ENCODE peak calls at places on chromosomes 11 and 22, in seven cellular contexts. U, A, J, Y, Z, F and E are unnamed samples.

GRCh38 chr22:23858484-23858815 is 775 bp downstream of the SLC2A11 start:
- DNase-seq in U (no peak), A (no peak), J (no peak), Y (no peak), Z (no peak), F (no peak), E (no peak)

GRCh38 chr22:29212738-29213137 is 7.0 kb downstream of the EMID1 start:
- DNase-seq in U (no peak), A (no peak), J (no peak), Y (no peak), Z (no peak), F (no peak), E (no peak)

GRCh38 chr11:13891911-13892310 is 70.6 kb upstream of the SPON1 start:
- DNase-seq in U (no peak), A (no peak), J (no peak), Y (no peak), Z (peak), F (no peak), E (no peak)

GRCh38 chr11:34975482-34975881 is 59.1 kb downstream of the PDHX start:
- DNase-seq in U (no peak), A (no peak), J (no peak), Y (no peak), Z (no peak), F (no peak), E (no peak)

GRCh38 chr22:27885977-27886842 is 32.8 kb downstream of the PITPNB start:
- DNase-seq in U (peak), A (no peak), J (peak), Y (no peak), Z (peak), F (peak), E (peak)

GRCh38 chr11:34358258-34358665 is 452 bp upstream of the ABTB2 start:
- DNase-seq in U (peak), A (peak), J (peak), Y (peak), Z (no peak), F (no peak), E (no peak)

GRCh38 chr11:6850526-6850925 is 5.0 kb downstream of the OR10A5 start:
- DNase-seq in U (no peak), A (no peak), J (no peak), Y (no peak), Z (no peak), F (no peak), E (no peak)

GRCh38 chr11:44727114-44727372 is 281 bp downstream of the TSPAN18 start:
- DNase-seq in U (no peak), A (no peak), J (peak), Y (no peak), Z (no peak), F (no peak), E (no peak)

GRCh38 chr11:34345012-34345804 is 12.6 kb downstream of the ABTB2 start:
- DNase-seq in U (peak), A (peak), J (no peak), Y (no peak), Z (no peak), F (no peak), E (peak)

GRCh38 chr11:93529707-93530467 is 13.3 kb downstream of the SMCO4 start:
- DNase-seq in U (no peak), A (peak), J (no peak), Y (no peak), Z (no peak), F (no peak), E (peak)

GRCh38 chr11:69301491-69302401 is 7.8 kb downstream of the MYEOV start:
- DNase-seq in U (no peak), A (peak), J (no peak), Y (no peak), Z (no peak), F (no peak), E (peak)

GRCh38 chr22:45154383-45154782 is 9.3 kb upstream of the NUP50 start:
- DNase-seq in U (peak), A (no peak), J (no peak), Y (no peak), Z (no peak), F (no peak), E (peak)

GRCh38 chr11:61356701-61357100 is 5.0 kb downstream of the CYB561A3 start:
- DNase-seq in U (no peak), A (no peak), J (no peak), Y (no peak), Z (peak), F (no peak), E (no peak)

GRCh38 chr11:78070606-78071005 is 6.9 kb downstream of the THRSP start:
- DNase-seq in U (no peak), A (no peak), J (no peak), Y (no peak), Z (no peak), F (no peak), E (no peak)

GRCh38 chr22:25437414-25438160 is 126.9 kb upstream of the GRK3 start:
- DNase-seq in U (no peak), A (no peak), J (peak), Y (no peak), Z (no peak), F (no peak), E (no peak)

GRCh38 chr11:14386895-14387480 is 28.0 kb upstream of the RRAS2 start:
- DNase-seq in U (peak), A (no peak), J (peak), Y (no peak), Z (no peak), F (peak), E (peak)

GRCh38 chr11:120482149-120482548 is 29.4 kb upstream of the GRIK4 start:
- DNase-seq in U (no peak), A (peak), J (no peak), Y (no peak), Z (no peak), F (no peak), E (peak)

GRCh38 chr11:67404515-67405195 is 772 bp downstream of the TBC1D10C start:
- DNase-seq in U (no peak), A (no peak), J (no peak), Y (no peak), Z (no peak), F (no peak), E (no peak)

GRCh38 chr22:37244114-37244921 is at the start of gene RAC2:
- DNase-seq in U (peak), A (peak), J (peak), Y (peak), Z (peak), F (no peak), E (no peak)

GRCh38 chr11:10298342-10298741 is 4.3 kb upstream of the SBF2 start:
- DNase-seq in U (peak), A (no peak), J (no peak), Y (no peak), Z (no peak), F (no peak), E (peak)

GRCh38 chr22:46660604-46661201 is 40.5 kb downstream of the GRAMD4 start:
- DNase-seq in U (no peak), A (peak), J (no peak), Y (no peak), Z (no peak), F (no peak), E (no peak)

GRCh38 chr11:117026593-117027330 is 71.5 kb downstream of the SIK3 start:
- DNase-seq in U (peak), A (no peak), J (no peak), Y (no peak), Z (no peak), F (no peak), E (peak)

GRCh38 chr11:19753451-19754041 is 40.9 kb downstream of the NAV2 start:
- DNase-seq in U (no peak), A (no peak), J (no peak), Y (no peak), Z (no peak), F (no peak), E (no peak)

GRCh38 chr11:65907878-65908277 is 7.7 kb upstream of the FOSL1 start:
- DNase-seq in U (no peak), A (no peak), J (no peak), Y (no peak), Z (no peak), F (no peak), E (no peak)

GRCh38 chr11:1750481-1750839 is at the start of gene IFITM10:
- DNase-seq in U (peak), A (peak), J (no peak), Y (peak), Z (no peak), F (no peak), E (no peak)

GRCh38 chr22:30245181-30245984 is 1.2 kb downstream of the LIF start:
- DNase-seq in U (no peak), A (no peak), J (peak), Y (no peak), Z (no peak), F (no peak), E (no peak)

GRCh38 chr11:71139516-71140205 is 112.7 kb downstream of the SHANK2 start:
- DNase-seq in U (peak), A (peak), J (no peak), Y (peak), Z (no peak), F (no peak), E (no peak)

GRCh38 chr11:43515090-43515489 is 156.4 kb downstream of the TTC17 start:
- DNase-seq in U (no peak), A (no peak), J (peak), Y (no peak), Z (peak), F (no peak), E (no peak)

GRCh38 chr11:17559341-17560087 is 12.5 kb downstream of the OTOG start:
- DNase-seq in U (no peak), A (no peak), J (no peak), Y (no peak), Z (no peak), F (no peak), E (no peak)

GRCh38 chr11:101863361-101863760 is 51.4 kb upstream of the CEP126 start:
- DNase-seq in U (peak), A (no peak), J (no peak), Y (no peak), Z (no peak), F (no peak), E (peak)

GRCh38 chr11:3095712-3096361 is 38.6 kb upstream of the CARS1 start:
- DNase-seq in U (peak), A (no peak), J (no peak), Y (no peak), Z (no peak), F (peak), E (peak)

GRCh38 chr11:66579017-66579606 is 10.7 kb upstream of the CTSF start:
- DNase-seq in U (peak), A (peak), J (peak), Y (peak), Z (peak), F (peak), E (peak)

GRCh38 chr11:85679581-85679980 is 6.4 kb downstream of the CCDC89 start:
- DNase-seq in U (no peak), A (no peak), J (no peak), Y (no peak), Z (no peak), F (no peak), E (no peak)

GRCh38 chr11:85685131-85685819 is 720 bp downstream of the CCDC89 start:
- DNase-seq in U (peak), A (no peak), J (no peak), Y (no peak), Z (no peak), F (no peak), E (peak)

GRCh38 chr11:85685820-85686459 is at the start of gene CCDC89:
- DNase-seq in U (peak), A (peak), J (no peak), Y (peak), Z (no peak), F (peak), E (peak)

GRCh38 chr11:85680897-85681296 is 5.1 kb downstream of the CCDC89 start:
- DNase-seq in U (no peak), A (peak), J (no peak), Y (no peak), Z (no peak), F (no peak), E (no peak)

GRCh38 chr11:85682330-85683305 is 3.4 kb downstream of the CCDC89 start:
- DNase-seq in U (peak), A (peak), J (no peak), Y (peak), Z (no peak), F (no peak), E (no peak)
- TF ChIP-seq CTCF in U (no peak), A (no peak), J (no peak), Y (no peak), Z (no peak), F (no peak), E (no peak)

GRCh38 chr22:38426628-38427027 is 28.4 kb downstream of the KCNJ4 start:
- DNase-seq in U (no peak), A (no peak), J (no peak), Y (no peak), Z (no peak), F (no peak), E (no peak)

GRCh38 chr22:38422615-38423511 is 32.1 kb downstream of the KCNJ4 start:
- DNase-seq in U (no peak), A (no peak), J (no peak), Y (no peak), Z (no peak), F (no peak), E (no peak)

GRCh38 chr22:38423512-38424503 is 31.2 kb downstream of the KCNJ4 start:
- DNase-seq in U (no peak), A (no peak), J (no peak), Y (no peak), Z (no peak), F (no peak), E (no peak)

GRCh38 chr22:38427465-38427864 is 27.5 kb downstream of the KCNJ4 start:
- DNase-seq in U (no peak), A (no peak), J (no peak), Y (no peak), Z (no peak), F (no peak), E (no peak)

DNA sequence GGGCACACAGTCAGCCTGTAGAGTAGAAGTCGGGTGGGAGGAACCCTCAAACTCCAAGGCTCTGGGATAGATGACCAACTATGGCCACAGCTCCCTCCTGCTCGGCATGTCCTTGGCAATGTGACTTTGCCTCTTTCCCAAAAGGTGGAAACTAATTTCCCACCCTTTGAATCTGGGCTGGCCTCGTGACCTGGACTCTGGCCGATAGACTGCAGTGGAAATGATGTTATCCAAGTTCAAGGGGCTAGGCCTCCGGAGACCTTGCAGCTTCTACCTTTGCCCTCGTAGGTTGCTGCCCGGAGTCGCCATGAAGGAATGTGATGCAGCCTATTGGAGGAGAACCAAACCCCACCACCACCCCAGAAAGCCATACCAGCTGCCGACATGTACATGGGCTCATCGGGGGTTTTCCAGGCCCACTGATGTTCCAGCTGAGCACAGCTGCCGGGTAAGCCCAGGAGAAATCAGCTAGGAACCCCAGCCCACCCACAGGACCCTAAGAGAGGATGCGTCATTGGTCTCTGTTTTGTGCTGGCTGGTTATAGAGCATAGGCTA is 30.4 kb downstream of the KCNJ4 start:
- DNase-seq in U (no peak), A (no peak), J (no peak), Y (no peak), Z (no peak), F (no peak), E (no peak)
- TF ChIP-seq CTCF in U (no peak), A (no peak), J (no peak), Y (no peak), Z (no peak), F (no peak), E (no peak)

DNA sequence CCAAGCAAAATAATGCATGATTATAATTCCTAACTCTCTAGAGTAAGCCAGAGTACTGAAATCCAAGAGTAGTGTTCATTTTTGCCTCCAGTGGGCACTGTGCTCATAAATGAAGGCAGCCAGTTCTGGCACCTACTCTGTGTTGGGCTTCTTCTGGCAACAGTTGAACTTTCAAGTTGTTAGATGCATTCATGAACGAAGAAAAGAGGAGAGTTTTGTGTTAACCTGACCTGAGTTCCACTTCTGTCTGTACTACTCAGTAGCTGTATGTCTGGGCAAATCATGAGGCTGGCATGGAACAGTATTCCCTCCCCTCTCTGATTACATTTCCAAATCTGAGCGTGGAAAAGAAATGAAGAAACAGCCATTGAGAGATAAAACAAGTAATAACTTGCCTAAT is 20.3 kb upstream of the TENM4 start:
- DNase-seq in U (peak), A (peak), J (peak), Y (no peak), Z (no peak), F (no peak), E (peak)
- TF ChIP-seq CTCF in U (peak), A (peak), J (peak), Y (peak), Z (peak), F (peak), E (peak)

DNA sequence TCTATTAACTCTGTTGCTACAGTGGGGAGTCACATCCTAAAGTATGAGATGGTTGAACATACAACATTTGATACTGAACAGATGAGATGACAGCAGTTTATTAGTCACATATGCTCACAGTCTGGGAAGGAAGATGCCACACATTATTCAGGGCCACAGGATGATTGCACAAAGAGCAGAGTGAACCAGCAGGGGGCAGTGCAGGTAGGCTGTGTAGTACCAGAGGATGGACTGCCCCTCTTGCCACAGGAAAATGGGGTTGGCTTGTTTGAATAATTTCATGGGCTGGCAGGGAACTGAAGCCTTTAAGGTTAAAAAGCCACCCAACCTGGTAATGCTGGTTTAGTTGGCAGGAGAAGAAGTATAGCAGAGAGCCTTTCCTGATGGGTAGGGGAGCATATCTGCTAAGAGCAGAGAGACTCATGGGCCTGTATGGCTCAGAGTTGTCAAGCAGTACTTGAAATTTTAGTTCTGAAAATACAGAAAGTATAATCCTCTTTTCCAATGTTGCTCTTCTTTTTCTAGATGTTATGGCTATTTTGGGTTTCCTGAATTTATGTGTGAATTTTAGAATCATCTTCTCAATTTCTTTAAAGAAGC is 180.4 kb upstream of the B3GAT1 start:
- DNase-seq in U (no peak), A (no peak), J (peak), Y (no peak), Z (peak), F (no peak), E (no peak)
- TF ChIP-seq CTCF in U (no peak), A (no peak), J (peak), Y (no peak), Z (peak), F (no peak), E (peak)

GRCh38 chr11:60343094-60343704 is 16.1 kb downstream of the MS4A6E start:
- DNase-seq in U (no peak), A (no peak), J (no peak), Y (no peak), Z (peak), F (no peak), E (no peak)

GRCh38 chr11:60347084-60347797 is 20.2 kb downstream of the MS4A6E start:
- DNase-seq in U (no peak), A (no peak), J (no peak), Y (no peak), Z (peak), F (no peak), E (no peak)

GRCh38 chr11:60345489-60345888 is 18.4 kb downstream of the MS4A6E start:
- DNase-seq in U (no peak), A (peak), J (peak), Y (no peak), Z (peak), F (no peak), E (no peak)

GRCh38 chr11:60348116-60348515 is 21.1 kb downstream of the MS4A6E start:
- DNase-seq in U (no peak), A (no peak), J (no peak), Y (no peak), Z (peak), F (no peak), E (no peak)

GRCh38 chr11:60344146-60344545 is 17.1 kb downstream of the MS4A6E start:
- DNase-seq in U (no peak), A (no peak), J (no peak), Y (no peak), Z (no peak), F (no peak), E (no peak)
- TF ChIP-seq CTCF in U (no peak), A (no peak), J (no peak), Y (no peak), Z (no peak), F (no peak), E (no peak)

GRCh38 chr11:12098601-12099000 is 11.8 kb upstream of the MICAL2 start:
- DNase-seq in U (no peak), A (no peak), J (no peak), Y (peak), Z (no peak), F (no peak), E (no peak)

GRCh38 chr11:12101318-12101717 is 9.1 kb upstream of the MICAL2 start:
- DNase-seq in U (no peak), A (no peak), J (no peak), Y (no peak), Z (no peak), F (no peak), E (no peak)

GRCh38 chr11:12100429-12100828 is 10.0 kb upstream of the MICAL2 start:
- DNase-seq in U (no peak), A (no peak), J (no peak), Y (no peak), Z (no peak), F (no peak), E (no peak)

GRCh38 chr11:12100886-12101285 is 9.5 kb upstream of the MICAL2 start:
- DNase-seq in U (peak), A (no peak), J (no peak), Y (peak), Z (no peak), F (no peak), E (no peak)

DNA sequence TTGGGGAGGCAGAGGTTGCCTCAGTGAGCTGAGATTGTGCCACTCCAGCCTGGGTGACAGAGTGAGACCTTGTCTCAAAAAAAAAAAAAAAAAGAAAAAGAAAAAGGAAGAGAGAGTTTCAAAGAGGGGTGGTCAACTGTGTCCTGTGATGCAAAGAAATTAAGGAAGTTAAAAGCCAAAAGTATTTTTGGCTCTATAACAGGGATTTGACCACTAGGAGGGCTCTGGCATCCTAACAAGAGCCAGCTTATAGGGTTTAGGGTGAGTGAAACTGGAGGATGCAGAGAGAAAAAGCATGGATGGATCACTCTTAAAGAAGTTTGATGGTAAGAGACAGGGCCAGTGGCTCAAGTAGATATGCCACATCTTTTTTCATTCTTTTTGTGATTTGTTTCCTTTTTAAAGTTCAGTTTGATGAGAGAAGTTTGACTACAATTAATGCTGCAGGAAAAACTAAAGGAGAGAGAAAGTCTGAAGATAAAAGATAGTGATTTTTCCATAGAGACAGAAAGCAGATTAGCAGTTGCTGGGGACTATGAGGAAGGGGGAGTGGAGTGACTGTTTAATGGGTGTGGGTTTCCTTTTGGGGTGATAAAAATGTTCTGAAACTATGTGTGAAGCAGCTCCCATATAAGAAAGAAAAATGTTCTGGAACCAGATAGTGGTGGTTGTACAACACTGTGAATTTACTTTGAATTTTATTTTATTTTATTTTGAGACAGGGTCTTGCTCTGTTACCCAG is 11.1 kb upstream of the MICAL2 start:
- DNase-seq in U (peak), A (no peak), J (no peak), Y (no peak), Z (no peak), F (no peak), E (no peak)
- TF ChIP-seq CTCF in U (peak), A (no peak), J (no peak), Y (no peak), Z (no peak), F (no peak), E (peak)

GRCh38 chr11:111502611-111503010 is 9.6 kb downstream of the BTG4 start:
- DNase-seq in U (no peak), A (no peak), J (no peak), Y (no peak), Z (no peak), F (no peak), E (no peak)
- TF ChIP-seq CTCF in U (no peak), A (no peak), J (no peak), Y (no peak), Z (no peak), F (no peak), E (no peak)